ENCODE peak calls at places on chromosomes 5 and 9, in eight cellular contexts. C, O, U, E, T, D, Q and N are unnamed samples.

GRCh38 chr9:16013366-16013765 is 460.5 kb downstream of the CCDC171 start:
- DNase-seq in C (no peak), O (no peak), U (no peak), E (no peak), T (no peak), D (no peak), Q (no peak), N (no peak)

GRCh38 chr9:89978185-89978584 is 373.4 kb downstream of the GADD45G start:
- DNase-seq in C (no peak), O (no peak), U (peak; percentile 21), E (no peak), T (no peak), D (no peak), Q (no peak), N (no peak)

GRCh38 chr9:89603629-89604462 is 966 bp upstream of the GADD45G start:
- DNase-seq in C (peak; percentile 35), O (peak; percentile 24), U (peak; percentile 45), E (peak; percentile 37), T (peak; percentile 86), D (peak; percentile 39), Q (peak; percentile 88), N (no peak)

GRCh38 chr5:1860021-1860610 is 22.6 kb downstream of the IRX4 start:
- DNase-seq in C (no peak), O (no peak), U (no peak), E (no peak), T (no peak), D (no peak), Q (no peak), N (no peak)

GRCh38 chr9:17600962-17601593 is 22.2 kb downstream of the SH3GL2 start:
- DNase-seq in C (no peak), O (no peak), U (no peak), E (no peak), T (no peak), D (no peak), Q (no peak), N (no peak)

GRCh38 chr5:162956570-162956969 is 480.8 kb upstream of the CCNG1 start:
- DNase-seq in C (no peak), O (no peak), U (no peak), E (no peak), T (no peak), D (no peak), Q (no peak), N (no peak)

GRCh38 chr5:119360905-119361605 is 5.2 kb downstream of the TNFAIP8 start:
- DNase-seq in C (no peak), O (no peak), U (no peak), E (no peak), T (no peak), D (peak; percentile 91), Q (no peak), N (no peak)

GRCh38 chr9:68838245-68838644 is 133.2 kb downstream of the PIP5K1B start:
- DNase-seq in C (no peak), O (no peak), U (no peak), E (no peak), T (no peak), D (no peak), Q (no peak), N (no peak)

GRCh38 chr9:124280176-124280691 is 22.5 kb downstream of the NEK6 start:
- DNase-seq in C (no peak), O (no peak), U (no peak), E (no peak), T (no peak), D (no peak), Q (peak; percentile 78), N (no peak)

GRCh38 chr9:136275655-136276429 is 28.1 kb downstream of the CCDC187 start:
- DNase-seq in C (no peak), O (no peak), U (no peak), E (no peak), T (no peak), D (no peak), Q (no peak), N (no peak)

GRCh38 chr9:127558581-127559246 is 53.4 kb upstream of the STXBP1 start:
- DNase-seq in C (no peak), O (no peak), U (no peak), E (no peak), T (no peak), D (no peak), Q (no peak), N (no peak)

GRCh38 chr5:421901-422300 is 21.1 kb upstream of the EXOC3 start:
- DNase-seq in C (no peak), O (no peak), U (no peak), E (no peak), T (no peak), D (no peak), Q (peak; percentile 60), N (no peak)

GRCh38 chr9:82491604-82492003 is 503.0 kb downstream of the SPATA31D1 start:
- DNase-seq in C (no peak), O (no peak), U (no peak), E (no peak), T (no peak), D (no peak), Q (no peak), N (no peak)

GRCh38 chr5:150516011-150516410 is 8.1 kb downstream of the NDST1 start:
- DNase-seq in C (no peak), O (no peak), U (no peak), E (no peak), T (no peak), D (no peak), Q (no peak), N (no peak)

GRCh38 chr9:121686930-121687541 is 35.6 kb downstream of the DAB2IP start:
- DNase-seq in C (peak; percentile 87), O (peak; percentile 62), U (peak; percentile 79), E (peak; percentile 77), T (peak; percentile 88), D (peak; percentile 57), Q (peak; percentile 85), N (peak; percentile 77)

GRCh38 chr9:132283165-132283564 is 71.6 kb downstream of the SETX start:
- DNase-seq in C (no peak), O (no peak), U (no peak), E (no peak), T (no peak), D (no peak), Q (no peak), N (no peak)

GRCh38 chr9:88660611-88661010 is 125.6 kb downstream of the NXNL2 start:
- DNase-seq in C (peak; percentile 4), O (no peak), U (no peak), E (peak; percentile 10), T (no peak), D (peak; percentile 50), Q (no peak), N (peak; percentile 36)

GRCh38 chr9:136674786-136675349 is 12.2 kb downstream of the EGFL7 start:
- DNase-seq in C (no peak), O (no peak), U (no peak), E (peak; percentile 80), T (no peak), D (no peak), Q (peak; percentile 93), N (no peak)

GRCh38 chr5:154850255-154851062 is at the start of gene FAXDC2:
- DNase-seq in C (no peak), O (peak; percentile 77), U (no peak), E (peak; percentile 72), T (no peak), D (peak; percentile 51), Q (peak; percentile 81), N (no peak)

GRCh38 chr5:26024774-26025173 is 1013.6 kb downstream of the CDH9 start:
- DNase-seq in C (no peak), O (no peak), U (no peak), E (no peak), T (no peak), D (no peak), Q (no peak), N (no peak)
- TF ChIP-seq CTCF in C (peak; percentile 27), O (no peak), U (no peak), E (no peak), T (no peak), D (no peak), Q (no peak), N (no peak)

GRCh38 chr5:39200081-39200480 is 19.3 kb downstream of the FYB1 start:
- DNase-seq in C (no peak), O (no peak), U (no peak), E (no peak), T (no peak), D (no peak), Q (no peak), N (no peak)

GRCh38 chr5:39199335-39199734 is 20.0 kb downstream of the FYB1 start:
- DNase-seq in C (no peak), O (no peak), U (no peak), E (no peak), T (no peak), D (no peak), Q (no peak), N (no peak)

GRCh38 chr5:39201795-39202593 is 17.4 kb downstream of the FYB1 start:
- DNase-seq in C (no peak), O (no peak), U (no peak), E (no peak), T (no peak), D (no peak), Q (no peak), N (no peak)

GRCh38 chr5:39202594-39203290 is 16.6 kb downstream of the FYB1 start:
- DNase-seq in C (no peak), O (no peak), U (no peak), E (no peak), T (no peak), D (no peak), Q (no peak), N (no peak)

GRCh38 chr5:39201160-39201794 is 18.1 kb downstream of the FYB1 start:
- DNase-seq in C (no peak), O (no peak), U (no peak), E (no peak), T (no peak), D (no peak), Q (no peak), N (no peak)
- H3K4me3 ChIP-seq in C (no peak overlapping the region), O (peak overlapping the region; percentile 9), U (no peak overlapping the region), E (peak overlapping the region; percentile 22), T (peak overlapping the region; percentile 17), D (no peak overlapping the region), Q (peak overlapping the region; percentile 32), N (no peak overlapping the region)

GRCh38 chr9:104780796-104781395 is 17.0 kb downstream of the NIPSNAP3B start:
- DNase-seq in C (no peak), O (no peak), U (peak; percentile 21), E (no peak), T (no peak), D (peak; percentile 43), Q (no peak), N (peak; percentile 38)
- TF ChIP-seq CTCF in C (peak; percentile 66), O (no peak), U (peak; percentile 70), E (peak; percentile 72), T (peak; percentile 20), D (peak; percentile 53), Q (peak; percentile 38), N (peak; percentile 32)

DNA sequence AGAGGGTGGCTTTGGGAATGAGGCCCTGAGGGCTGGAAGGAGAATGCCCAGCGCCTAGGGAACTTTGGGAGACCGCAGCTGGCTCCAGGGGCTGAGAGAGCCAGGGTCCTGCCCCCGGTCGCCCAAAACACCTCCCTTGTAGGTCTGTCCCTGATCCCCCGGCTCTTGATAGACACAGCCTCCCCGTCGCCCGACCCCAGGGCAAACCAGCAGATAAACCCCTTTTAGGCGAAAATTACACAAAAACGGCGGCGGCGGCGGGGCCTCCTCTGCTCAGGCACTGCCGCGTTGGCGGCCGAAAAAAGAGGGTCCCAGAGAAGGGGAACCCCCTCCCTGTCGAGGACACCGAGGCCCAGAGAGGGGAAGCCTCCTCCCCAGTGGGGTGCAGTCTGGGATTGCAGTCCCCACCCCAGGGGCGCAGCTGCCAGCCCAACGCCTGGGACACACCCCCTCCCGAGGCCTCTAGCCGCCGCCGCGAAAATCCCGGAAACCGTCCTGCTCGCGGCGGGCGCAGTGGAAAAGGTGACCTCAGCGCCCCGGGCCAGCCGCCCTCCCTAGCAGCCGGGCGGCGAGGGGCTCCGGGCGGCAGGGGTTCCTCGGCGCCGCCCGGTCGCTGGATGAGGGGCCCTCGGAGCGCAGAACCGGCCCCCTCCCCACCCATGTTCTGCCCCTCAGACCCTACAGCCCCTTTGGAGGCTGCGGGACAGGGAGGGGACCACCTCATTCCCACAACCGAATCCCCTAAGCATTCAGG is 3.1 kb upstream of the BARX1 start:
- DNase-seq in C (no peak), O (no peak), U (no peak), E (no peak), T (no peak), D (no peak), Q (peak; percentile 64), N (no peak)
- H3K4me3 ChIP-seq in C (no peak overlapping the region), O (peak overlapping the region; percentile 56), U (no peak overlapping the region), E (no peak overlapping the region), T (no peak overlapping the region), D (no peak overlapping the region), Q (no peak overlapping the region), N (no peak overlapping the region)